ENCODE peak calls at places on chromosomes 1 and 21, in six cellular contexts. B is OCI-LY7, O is RWPE1, H is B cell, C is A549, W is AG04449. P is an unnamed sample.
A peak's percentile ranks its signal among the peaks of the same experiment; 100 is the strongest.

GRCh38 chr21:42553435-42553834 is 39.8 kb downstream of the SLC37A1 start:
- DNase-seq in B (no peak), O (no peak), H (no peak), C (no peak), W (no peak), P (no peak)

GRCh38 chr1:167489581-167490340 is 28.6 kb downstream of the CD247 start:
- DNase-seq in B (no peak), O (no peak), H (no peak), C (no peak), W (no peak), P (no peak)

GRCh38 chr1:87678221-87678715 is 349.6 kb downstream of the LMO4 start:
- DNase-seq in B (no peak), O (no peak), H (no peak), C (no peak), W (no peak), P (no peak)

GRCh38 chr1:171788696-171789095 is 7.2 kb downstream of the METTL13 start:
- DNase-seq in B (no peak), O (peak; percentile 15), H (no peak), C (no peak), W (peak; percentile 59), P (peak; percentile 9)

GRCh38 chr1:84365225-84366221 is 32.8 kb upstream of the DNASE2B start:
- DNase-seq in B (peak; percentile 15), O (peak; percentile 93), H (no peak), C (peak; percentile 76), W (peak; percentile 90), P (peak; percentile 76)

GRCh38 chr1:111656093-111657017 is 36.8 kb downstream of the RAP1A start:
- DNase-seq in B (peak; percentile 48), O (peak; percentile 59), H (peak; percentile 53), C (peak; percentile 44), W (no peak), P (peak; percentile 9)

GRCh38 chr1:8981169-8981568 is 35.5 kb downstream of the CA6 start:
- DNase-seq in B (no peak), O (no peak), H (no peak), C (no peak), W (no peak), P (no peak)

GRCh38 chr1:182249201-182249676 is 142.4 kb downstream of the GLUL start:
- DNase-seq in B (no peak), O (no peak), H (no peak), C (no peak), W (no peak), P (no peak)

GRCh38 chr1:169326644-169327316 is 40.8 kb downstream of the NME7 start:
- DNase-seq in B (no peak), O (peak; percentile 6), H (no peak), C (peak; percentile 23), W (no peak), P (no peak)

GRCh38 chr21:40284481-40284880 is 417.2 kb downstream of the PCP4 start:
- DNase-seq in B (no peak), O (no peak), H (no peak), C (no peak), W (no peak), P (no peak)

GRCh38 chr1:55724551-55725325 is 509.6 kb upstream of the USP24 start:
- DNase-seq in B (no peak), O (no peak), H (no peak), C (peak; percentile 24), W (peak; percentile 92), P (no peak)

GRCh38 chr1:22229374-22229773 is 86.5 kb upstream of the WNT4 start:
- DNase-seq in B (no peak), O (peak; percentile 42), H (no peak), C (peak; percentile 64), W (no peak), P (peak; percentile 50)

GRCh38 chr1:14320518-14320917 is 278.0 kb upstream of the KAZN start:
- DNase-seq in B (peak; percentile 96), O (peak; percentile 43), H (no peak), C (no peak), W (no peak), P (no peak)

GRCh38 chr1:232630047-232630893 is at the start of gene SIPA1L2:
- DNase-seq in B (peak; percentile 89), O (peak; percentile 100), H (peak; percentile 88), C (peak; percentile 92), W (peak; percentile 23), P (peak; percentile 98)

GRCh38 chr1:94670273-94670672 is 128.7 kb upstream of the F3 start:
- DNase-seq in B (no peak), O (no peak), H (no peak), C (no peak), W (no peak), P (no peak)

GRCh38 chr1:93614550-93615200 is 67.0 kb downstream of the BCAR3 start:
- DNase-seq in B (no peak), O (no peak), H (no peak), C (no peak), W (no peak), P (peak; percentile 56)

GRCh38 chr1:8629241-8630091 is 188.0 kb downstream of the RERE start:
- DNase-seq in B (peak; percentile 26), O (no peak), H (peak; percentile 72), C (no peak), W (no peak), P (no peak)

GRCh38 chr1:236400061-236400638 is 6.1 kb downstream of the EDARADD start:
- DNase-seq in B (no peak), O (no peak), H (no peak), C (no peak), W (no peak), P (no peak)

GRCh38 chr21:16195476-16195875 is 465.7 kb downstream of the USP25 start:
- DNase-seq in B (no peak), O (no peak), H (no peak), C (peak; percentile 39), W (no peak), P (no peak)

GRCh38 chr1:209748620-209749019 is 7.2 kb upstream of the TRAF3IP3 start:
- DNase-seq in B (no peak), O (no peak), H (no peak), C (no peak), W (no peak), P (no peak)

GRCh38 chr21:15164678-15165303 is 100.0 kb upstream of the NRIP1 start:
- DNase-seq in B (no peak), O (peak; percentile 84), H (no peak), C (peak; percentile 14), W (no peak), P (no peak)

GRCh38 chr1:195903203-195903602 is 705.0 kb downstream of the KCNT2 start:
- DNase-seq in B (no peak), O (no peak), H (no peak), C (no peak), W (no peak), P (no peak)

GRCh38 chr1:43962324-43962723 is 7.5 kb upstream of the DPH2 start:
- DNase-seq in B (no peak), O (no peak), H (no peak), C (no peak), W (no peak), P (no peak)

GRCh38 chr21:38538353-38538752 is 40.1 kb upstream of the ERG start:
- DNase-seq in B (no peak), O (no peak), H (no peak), C (no peak), W (no peak), P (no peak)

DNA sequence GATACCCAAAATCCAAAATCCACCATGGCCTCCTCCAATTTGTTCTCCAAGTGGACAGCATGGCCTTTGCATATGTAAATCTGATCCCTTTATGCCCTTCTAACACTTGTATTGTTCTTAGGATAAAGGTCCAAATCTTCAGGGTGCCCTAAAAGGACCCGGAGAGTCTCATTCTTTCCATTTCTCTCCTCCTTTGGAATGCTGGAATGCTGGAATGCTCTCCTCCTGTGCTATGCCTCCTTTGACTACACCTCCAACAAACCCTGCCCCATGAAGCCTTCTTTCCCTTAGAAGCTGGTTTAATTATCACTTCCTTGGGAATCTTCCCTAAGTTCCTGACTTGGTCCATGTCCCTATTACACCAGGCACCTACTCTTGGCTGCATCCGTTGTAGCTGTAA is 484.8 kb upstream of the RUNX1 start:
- DNase-seq in B (no peak), O (no peak), H (no peak), C (no peak), W (no peak), P (no peak)
- TF ChIP-seq CTCF in B (no peak), O (no peak), H (no peak), C (no peak), W (no peak), P (no peak)

DNA sequence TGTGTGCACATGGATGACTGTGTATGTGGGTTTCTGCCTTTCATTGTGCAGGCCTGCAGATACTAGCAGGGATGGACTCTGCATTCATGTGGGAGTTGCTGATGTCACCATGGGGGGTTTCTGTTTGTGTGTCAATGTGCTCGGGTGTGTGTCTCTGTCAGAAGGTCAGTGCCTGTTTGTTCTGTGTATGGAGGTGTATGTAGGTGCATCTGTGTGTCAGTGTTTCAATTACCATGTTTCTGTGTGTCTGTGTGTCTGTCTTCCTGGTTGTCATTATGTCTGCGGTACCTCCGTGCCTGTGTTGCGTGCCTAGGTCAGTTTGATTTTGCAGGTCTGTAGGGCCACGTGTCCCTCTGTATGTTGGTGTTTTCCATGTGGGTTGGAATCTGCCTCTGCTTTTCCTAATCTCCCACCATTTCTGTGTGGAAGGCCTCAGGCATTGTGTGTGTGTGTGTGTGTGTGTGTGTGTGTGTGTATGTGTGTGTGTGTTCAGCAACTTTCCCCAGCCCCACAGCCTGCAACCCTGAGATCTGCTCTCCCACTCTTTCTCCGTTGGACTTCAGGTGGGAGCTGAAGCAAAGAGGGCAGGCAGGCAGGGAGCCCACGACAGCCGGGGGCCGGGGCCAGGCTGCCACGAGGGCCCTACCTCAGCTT is 36.7 kb upstream of the WASF2 start:
- DNase-seq in B (peak; percentile 26), O (no peak), H (peak; percentile 33), C (no peak), W (no peak), P (no peak)
- TF ChIP-seq CTCF in B (no peak), O (no peak), H (no peak), C (no peak), W (no peak), P (no peak)

DNA sequence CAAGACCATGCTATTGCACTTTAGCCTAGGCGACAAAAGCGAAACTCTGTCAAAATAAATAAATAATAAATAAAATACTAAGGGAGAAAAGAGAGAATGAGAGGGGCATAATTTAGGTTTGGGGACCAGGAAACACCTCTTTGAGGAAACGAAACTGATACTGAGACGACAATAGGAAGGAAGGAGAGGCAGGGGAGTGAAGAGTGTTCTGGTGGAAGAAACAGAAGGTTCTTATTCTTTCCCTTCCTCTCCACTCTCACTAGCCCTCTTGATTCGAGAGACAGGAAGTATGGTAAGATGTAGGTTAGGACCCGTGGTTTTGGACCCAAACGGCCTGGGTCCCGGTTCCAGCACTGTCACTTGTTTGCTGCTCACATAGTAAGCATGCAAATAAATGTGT is 1.6 kb upstream of the NKAIN1 start:
- DNase-seq in B (peak; percentile 8), O (no peak), H (peak; percentile 13), C (no peak), W (no peak), P (no peak)
- TF ChIP-seq CTCF in B (no peak), O (no peak), H (no peak), C (no peak), W (no peak), P (no peak)

DNA sequence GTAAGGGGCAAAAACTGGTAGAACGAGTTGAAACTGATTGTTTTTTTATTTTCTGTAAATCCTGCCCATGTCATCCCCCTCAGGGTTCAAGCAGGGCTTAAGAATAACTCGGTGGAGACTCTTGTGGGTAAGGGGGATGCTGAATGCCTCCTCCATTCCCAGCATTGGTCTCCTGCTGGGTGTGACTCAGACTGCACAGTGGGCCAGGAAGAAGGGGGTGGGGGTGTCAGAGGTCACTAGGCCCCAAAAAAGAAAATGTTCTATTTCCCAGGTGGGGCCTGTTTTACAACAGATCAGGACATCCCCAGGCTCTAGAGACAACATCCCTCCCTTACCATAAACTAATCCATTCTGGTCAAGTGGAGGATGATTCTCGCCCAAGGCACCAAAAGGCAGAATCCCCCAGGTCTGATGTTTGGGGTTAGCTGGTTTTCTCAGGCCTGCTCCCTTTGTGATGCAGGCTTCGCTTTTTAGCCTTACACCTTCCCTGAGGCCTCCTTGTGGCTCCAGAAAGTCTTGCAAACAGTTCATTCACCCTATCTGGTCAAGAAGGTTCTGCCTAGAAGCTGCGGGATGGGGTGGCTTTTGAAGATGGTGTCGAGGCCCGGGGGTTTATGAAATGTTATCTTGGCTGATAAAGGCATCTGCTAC is 10.7 kb upstream of the GRHL3 start:
- DNase-seq in B (peak; percentile 20), O (no peak), H (no peak), C (peak; percentile 53), W (no peak), P (no peak)
- TF ChIP-seq CTCF in B (peak; percentile 45), O (no peak), H (no peak), C (no peak), W (peak; percentile 51), P (no peak)

P was measured in Calu3.